ENCODE peak calls at places on chromosomes 11 and 22, in five cellular contexts. One of them, this sample, is unnamed.
A peak's percentile ranks its signal among the peaks of the same experiment; 100 is the strongest.

GRCh38 chr11:88384678-88385015 is 47.1 kb upstream of the CTSC start:
- DNase-seq in heart left ventricle: no peak
- DNase-seq in activated T-cell treated with anti-CD3 and anti-CD28 coated beads for 1 hour: no peak
- DNase-seq in stimulated activated CD4-positive, alpha-beta T cell treated with anti-CD3 and anti-CD28 coated beads, Interleukin-1b, Interleukin-23, amount 100 ng/mL, for 48 hours: no peak
- DNase-seq in GM12892: no peak
- DNase-seq in this sample: no peak

GRCh38 chr22:49072996-49073645 is 754.6 kb downstream of the BRD1 start:
- DNase-seq in stimulated activated CD4-positive, alpha-beta T cell treated with anti-CD3 and anti-CD28 coated beads, Interleukin-1b, Interleukin-23, amount 100 ng/mL, for 48 hours: no peak
- DNase-seq in GM12892: no peak
- DNase-seq in heart left ventricle: no peak
- DNase-seq in activated T-cell treated with anti-CD3 and anti-CD28 coated beads for 1 hour: no peak
- DNase-seq in this sample: no peak

GRCh38 chr22:20750461-20751184 is 23.3 kb upstream of the SERPIND1 start:
- DNase-seq in heart left ventricle: peak; percentile 50
- DNase-seq in stimulated activated CD4-positive, alpha-beta T cell treated with anti-CD3 and anti-CD28 coated beads, Interleukin-1b, Interleukin-23, amount 100 ng/mL, for 48 hours: peak; percentile 29
- DNase-seq in GM12892: peak; percentile 55
- DNase-seq in activated T-cell treated with anti-CD3 and anti-CD28 coated beads for 1 hour: no peak
- DNase-seq in this sample: peak; percentile 72

GRCh38 chr11:3129181-3129590 is 35.9 kb downstream of the OSBPL5 start:
- DNase-seq in activated T-cell treated with anti-CD3 and anti-CD28 coated beads for 1 hour: no peak
- DNase-seq in GM12892: no peak
- DNase-seq in heart left ventricle: no peak
- DNase-seq in stimulated activated CD4-positive, alpha-beta T cell treated with anti-CD3 and anti-CD28 coated beads, Interleukin-1b, Interleukin-23, amount 100 ng/mL, for 48 hours: no peak
- DNase-seq in this sample: peak; percentile 30

GRCh38 chr11:95375881-95376280 is 144.9 kb upstream of the SESN3 start:
- DNase-seq in GM12892: no peak
- DNase-seq in activated T-cell treated with anti-CD3 and anti-CD28 coated beads for 1 hour: no peak
- DNase-seq in stimulated activated CD4-positive, alpha-beta T cell treated with anti-CD3 and anti-CD28 coated beads, Interleukin-1b, Interleukin-23, amount 100 ng/mL, for 48 hours: no peak
- DNase-seq in heart left ventricle: no peak
- DNase-seq in this sample: no peak

GRCh38 chr11:69497221-69497787 is 15.8 kb downstream of the LINC01488 start:
- DNase-seq in stimulated activated CD4-positive, alpha-beta T cell treated with anti-CD3 and anti-CD28 coated beads, Interleukin-1b, Interleukin-23, amount 100 ng/mL, for 48 hours: no peak
- DNase-seq in activated T-cell treated with anti-CD3 and anti-CD28 coated beads for 1 hour: no peak
- DNase-seq in heart left ventricle: peak; percentile 87
- DNase-seq in GM12892: no peak
- DNase-seq in this sample: peak; percentile 93

GRCh38 chr22:19567383-19568009 is 43.3 kb upstream of the CLDN5 start:
- DNase-seq in activated T-cell treated with anti-CD3 and anti-CD28 coated beads for 1 hour: no peak
- DNase-seq in GM12892: no peak
- DNase-seq in stimulated activated CD4-positive, alpha-beta T cell treated with anti-CD3 and anti-CD28 coated beads, Interleukin-1b, Interleukin-23, amount 100 ng/mL, for 48 hours: no peak
- DNase-seq in heart left ventricle: no peak
- DNase-seq in this sample: no peak

GRCh38 chr22:41534219-41534618 is 10.1 kb downstream of the POLR3H start:
- DNase-seq in activated T-cell treated with anti-CD3 and anti-CD28 coated beads for 1 hour: no peak
- DNase-seq in GM12892: no peak
- DNase-seq in stimulated activated CD4-positive, alpha-beta T cell treated with anti-CD3 and anti-CD28 coated beads, Interleukin-1b, Interleukin-23, amount 100 ng/mL, for 48 hours: no peak
- DNase-seq in heart left ventricle: no peak
- DNase-seq in this sample: no peak

GRCh38 chr22:29517215-29517908 is 36.2 kb downstream of the THOC5 start:
- DNase-seq in GM12892: no peak
- DNase-seq in stimulated activated CD4-positive, alpha-beta T cell treated with anti-CD3 and anti-CD28 coated beads, Interleukin-1b, Interleukin-23, amount 100 ng/mL, for 48 hours: no peak
- DNase-seq in activated T-cell treated with anti-CD3 and anti-CD28 coated beads for 1 hour: no peak
- DNase-seq in heart left ventricle: peak; percentile 31
- DNase-seq in this sample: peak; percentile 43

GRCh38 chr11:4480577-4481539 is 1.6 kb upstream of the OR52K1 start:
- DNase-seq in stimulated activated CD4-positive, alpha-beta T cell treated with anti-CD3 and anti-CD28 coated beads, Interleukin-1b, Interleukin-23, amount 100 ng/mL, for 48 hours: peak; percentile 12
- DNase-seq in heart left ventricle: no peak
- DNase-seq in activated T-cell treated with anti-CD3 and anti-CD28 coated beads for 1 hour: no peak
- DNase-seq in GM12892: no peak
- DNase-seq in this sample: no peak

GRCh38 chr11:16404781-16405180 is 48.4 kb upstream of the SOX6 start:
- DNase-seq in stimulated activated CD4-positive, alpha-beta T cell treated with anti-CD3 and anti-CD28 coated beads, Interleukin-1b, Interleukin-23, amount 100 ng/mL, for 48 hours: no peak
- DNase-seq in heart left ventricle: no peak
- DNase-seq in activated T-cell treated with anti-CD3 and anti-CD28 coated beads for 1 hour: no peak
- DNase-seq in GM12892: no peak
- DNase-seq in this sample: no peak

GRCh38 chr22:46061124-46061410 is 84.1 kb upstream of the WNT7B start:
- DNase-seq in activated T-cell treated with anti-CD3 and anti-CD28 coated beads for 1 hour: no peak
- DNase-seq in heart left ventricle: no peak
- DNase-seq in GM12892: no peak
- DNase-seq in stimulated activated CD4-positive, alpha-beta T cell treated with anti-CD3 and anti-CD28 coated beads, Interleukin-1b, Interleukin-23, amount 100 ng/mL, for 48 hours: no peak
- DNase-seq in this sample: no peak

GRCh38 chr11:363948-364761 is 5.1 kb upstream of the B4GALNT4 start:
- DNase-seq in stimulated activated CD4-positive, alpha-beta T cell treated with anti-CD3 and anti-CD28 coated beads, Interleukin-1b, Interleukin-23, amount 100 ng/mL, for 48 hours: peak; percentile 54
- DNase-seq in heart left ventricle: no peak
- DNase-seq in activated T-cell treated with anti-CD3 and anti-CD28 coated beads for 1 hour: peak; percentile 55
- DNase-seq in GM12892: peak; percentile 71
- DNase-seq in this sample: peak; percentile 44

GRCh38 chr11:120180571-120181445 is 30.0 kb upstream of the OAF start:
- DNase-seq in stimulated activated CD4-positive, alpha-beta T cell treated with anti-CD3 and anti-CD28 coated beads, Interleukin-1b, Interleukin-23, amount 100 ng/mL, for 48 hours: no peak
- DNase-seq in activated T-cell treated with anti-CD3 and anti-CD28 coated beads for 1 hour: no peak
- DNase-seq in heart left ventricle: no peak
- DNase-seq in GM12892: no peak
- DNase-seq in this sample: no peak

GRCh38 chr11:57425565-57426438 is 1.1 kb downstream of the SLC43A3 start:
- DNase-seq in stimulated activated CD4-positive, alpha-beta T cell treated with anti-CD3 and anti-CD28 coated beads, Interleukin-1b, Interleukin-23, amount 100 ng/mL, for 48 hours: no peak
- DNase-seq in activated T-cell treated with anti-CD3 and anti-CD28 coated beads for 1 hour: no peak
- DNase-seq in GM12892: no peak
- DNase-seq in heart left ventricle: peak; percentile 70
- DNase-seq in this sample: peak; percentile 81

GRCh38 chr11:67670316-67671210 is 3.9 kb downstream of the ALDH3B2 start:
- DNase-seq in heart left ventricle: no peak
- DNase-seq in activated T-cell treated with anti-CD3 and anti-CD28 coated beads for 1 hour: no peak
- DNase-seq in stimulated activated CD4-positive, alpha-beta T cell treated with anti-CD3 and anti-CD28 coated beads, Interleukin-1b, Interleukin-23, amount 100 ng/mL, for 48 hours: no peak
- DNase-seq in GM12892: no peak
- DNase-seq in this sample: no peak

GRCh38 chr11:445765-446588 is 4.1 kb upstream of the PTDSS2 start:
- DNase-seq in heart left ventricle: no peak
- DNase-seq in activated T-cell treated with anti-CD3 and anti-CD28 coated beads for 1 hour: no peak
- DNase-seq in stimulated activated CD4-positive, alpha-beta T cell treated with anti-CD3 and anti-CD28 coated beads, Interleukin-1b, Interleukin-23, amount 100 ng/mL, for 48 hours: no peak
- DNase-seq in GM12892: no peak
- DNase-seq in this sample: peak; percentile 34

GRCh38 chr11:130528301-130528651 is 79.8 kb downstream of the ADAMTS15 start:
- DNase-seq in activated T-cell treated with anti-CD3 and anti-CD28 coated beads for 1 hour: no peak
- DNase-seq in GM12892: no peak
- DNase-seq in stimulated activated CD4-positive, alpha-beta T cell treated with anti-CD3 and anti-CD28 coated beads, Interleukin-1b, Interleukin-23, amount 100 ng/mL, for 48 hours: no peak
- DNase-seq in heart left ventricle: no peak
- DNase-seq in this sample: no peak

GRCh38 chr22:50262460-50262911 is 1.0 kb upstream of the MAPK12 start:
- DNase-seq in activated T-cell treated with anti-CD3 and anti-CD28 coated beads for 1 hour: no peak
- DNase-seq in heart left ventricle: no peak
- DNase-seq in GM12892: no peak
- DNase-seq in stimulated activated CD4-positive, alpha-beta T cell treated with anti-CD3 and anti-CD28 coated beads, Interleukin-1b, Interleukin-23, amount 100 ng/mL, for 48 hours: no peak
- DNase-seq in this sample: no peak

GRCh38 chr11:67583319-67584204 is at the start of gene GSTP1:
- DNase-seq in GM12892: peak; percentile 79
- DNase-seq in heart left ventricle: peak; percentile 93
- DNase-seq in activated T-cell treated with anti-CD3 and anti-CD28 coated beads for 1 hour: peak; percentile 69
- DNase-seq in stimulated activated CD4-positive, alpha-beta T cell treated with anti-CD3 and anti-CD28 coated beads, Interleukin-1b, Interleukin-23, amount 100 ng/mL, for 48 hours: peak; percentile 78
- DNase-seq in this sample: peak; percentile 96

GRCh38 chr11:35593143-35593542 is 25.1 kb upstream of the FJX1 start:
- DNase-seq in heart left ventricle: no peak
- DNase-seq in stimulated activated CD4-positive, alpha-beta T cell treated with anti-CD3 and anti-CD28 coated beads, Interleukin-1b, Interleukin-23, amount 100 ng/mL, for 48 hours: no peak
- DNase-seq in activated T-cell treated with anti-CD3 and anti-CD28 coated beads for 1 hour: no peak
- DNase-seq in GM12892: no peak
- DNase-seq in this sample: no peak